ENCODE peak calls at places on chromosomes 16 and 17, in ten cellular contexts. T, X, E, M, U, I, V, A, O and S are unnamed samples.

GRCh38 chr17:50212121-50212843 is 10.9 kb upstream of the COL1A1 start:
- DNase-seq in T (no peak), X (no peak), E (no peak), M (no peak), U (no peak), I (no peak), V (peak), A (peak), O (no peak), S (no peak)

GRCh38 chr17:2723505-2723996 is 12.0 kb upstream of the CLUH start:
- DNase-seq in T (no peak), X (no peak), E (peak), M (no peak), U (no peak), I (no peak), V (no peak), A (no peak), O (no peak), S (no peak)

GRCh38 chr17:14351493-14351892 is 50.6 kb downstream of the HS3ST3B1 start:
- DNase-seq in T (peak), X (no peak), E (no peak), M (no peak), U (no peak), I (no peak), V (no peak), A (no peak), O (no peak), S (no peak)

GRCh38 chr17:48552453-48553189 is 7.7 kb upstream of the HOXB2 start:
- DNase-seq in T (no peak), X (no peak), E (no peak), M (no peak), U (no peak), I (no peak), V (no peak), A (no peak), O (no peak), S (no peak)

GRCh38 chr16:70573451-70574121 is 50.0 kb downstream of the SF3B3 start:
- DNase-seq in T (no peak), X (no peak), E (no peak), M (peak), U (no peak), I (no peak), V (no peak), A (peak), O (no peak), S (no peak)

GRCh38 chr17:16027708-16028584 is 28.3 kb downstream of the TTC19 start:
- DNase-seq in T (peak), X (no peak), E (no peak), M (peak), U (peak), I (no peak), V (no peak), A (peak), O (peak), S (no peak)

GRCh38 chr16:29896841-29897240 is 2.5 kb downstream of the SEZ6L2 start:
- DNase-seq in T (no peak), X (no peak), E (no peak), M (no peak), U (no peak), I (no peak), V (no peak), A (no peak), O (no peak), S (no peak)

GRCh38 chr17:81926451-81927144 is 937 bp downstream of the MAFG start:
- DNase-seq in T (peak), X (peak), E (no peak), M (peak), U (no peak), I (no peak), V (no peak), A (peak), O (peak), S (peak)

GRCh38 chr16:9526791-9527190 is 435.3 kb downstream of the HAPSTR1 start:
- DNase-seq in T (no peak), X (no peak), E (no peak), M (no peak), U (no peak), I (no peak), V (no peak), A (no peak), O (no peak), S (no peak)

GRCh38 chr17:63919311-63919723 is 678 bp upstream of the GH1 start:
- DNase-seq in T (peak), X (peak), E (no peak), M (peak), U (peak), I (peak), V (no peak), A (peak), O (peak), S (no peak)

GRCh38 chr17:39236981-39237441 is 11.3 kb upstream of the STAC2 start:
- DNase-seq in T (no peak), X (no peak), E (no peak), M (no peak), U (no peak), I (no peak), V (no peak), A (no peak), O (no peak), S (no peak)